ENCODE peak calls at places on chromosomes 11 and 22, in ten cellular contexts. One of them, this sample, is unnamed.

GRCh38 chr11:14058061-14058460 is 95.5 kb downstream of the SPON1 start:
- DNase-seq in ACHN: no peak
- DNase-seq in fibroblast of lung: no peak
- DNase-seq in DMS153: no peak
- DNase-seq in effector memory CD4-positive, alpha-beta T cell: no peak
- DNase-seq in CD8-positive, alpha-beta memory T cell: no peak
- DNase-seq in IMR-90: no peak
- DNase-seq in activated T-cell treated with anti-CD3 and anti-CD28 coated beads, Interleukin-2, amount 50 U/mL, for 1 hour: no peak
- DNase-seq in endodermal cell: no peak
- DNase-seq in iPS-NIHi11: no peak
- DNase-seq in this sample: no peak

GRCh38 chr11:117205211-117205818 is 6.1 kb downstream of the TAGLN start:
- DNase-seq in ACHN: no peak
- DNase-seq in fibroblast of lung: no peak
- DNase-seq in DMS153: no peak
- DNase-seq in effector memory CD4-positive, alpha-beta T cell: no peak
- DNase-seq in CD8-positive, alpha-beta memory T cell: no peak
- DNase-seq in IMR-90: no peak
- DNase-seq in activated T-cell treated with anti-CD3 and anti-CD28 coated beads, Interleukin-2, amount 50 U/mL, for 1 hour: no peak
- DNase-seq in endodermal cell: peak; percentile 58
- DNase-seq in iPS-NIHi11: no peak
- DNase-seq in this sample: no peak

GRCh38 chr11:2930705-2931415 is 1.6 kb upstream of the PHLDA2 start:
- DNase-seq in ACHN: peak; percentile 78
- DNase-seq in fibroblast of lung: peak; percentile 28
- DNase-seq in DMS153: peak; percentile 58
- DNase-seq in effector memory CD4-positive, alpha-beta T cell: no peak
- DNase-seq in CD8-positive, alpha-beta memory T cell: no peak
- DNase-seq in IMR-90: peak; percentile 23
- DNase-seq in activated T-cell treated with anti-CD3 and anti-CD28 coated beads, Interleukin-2, amount 50 U/mL, for 1 hour: peak; percentile 53
- DNase-seq in endodermal cell: peak; percentile 98
- DNase-seq in iPS-NIHi11: peak; percentile 93
- DNase-seq in this sample: peak; percentile 88

GRCh38 chr22:43540570-43540969 is 128.8 kb downstream of the MPPED1 start:
- DNase-seq in ACHN: no peak
- DNase-seq in fibroblast of lung: no peak
- DNase-seq in DMS153: no peak
- DNase-seq in effector memory CD4-positive, alpha-beta T cell: no peak
- DNase-seq in CD8-positive, alpha-beta memory T cell: no peak
- DNase-seq in IMR-90: no peak
- DNase-seq in activated T-cell treated with anti-CD3 and anti-CD28 coated beads, Interleukin-2, amount 50 U/mL, for 1 hour: no peak
- DNase-seq in endodermal cell: no peak
- DNase-seq in iPS-NIHi11: no peak
- DNase-seq in this sample: no peak

GRCh38 chr11:76663912-76664440 is 6.6 kb downstream of the LRRC32 start:
- DNase-seq in ACHN: no peak
- DNase-seq in fibroblast of lung: no peak
- DNase-seq in DMS153: no peak
- DNase-seq in effector memory CD4-positive, alpha-beta T cell: no peak
- DNase-seq in CD8-positive, alpha-beta memory T cell: no peak
- DNase-seq in IMR-90: no peak
- DNase-seq in activated T-cell treated with anti-CD3 and anti-CD28 coated beads, Interleukin-2, amount 50 U/mL, for 1 hour: no peak
- DNase-seq in endodermal cell: peak; percentile 32
- DNase-seq in iPS-NIHi11: no peak
- DNase-seq in this sample: no peak

GRCh38 chr11:13149991-13150390 is 127.6 kb upstream of the BMAL1 start:
- DNase-seq in ACHN: no peak
- DNase-seq in fibroblast of lung: no peak
- DNase-seq in DMS153: no peak
- DNase-seq in effector memory CD4-positive, alpha-beta T cell: no peak
- DNase-seq in CD8-positive, alpha-beta memory T cell: no peak
- DNase-seq in IMR-90: no peak
- DNase-seq in activated T-cell treated with anti-CD3 and anti-CD28 coated beads, Interleukin-2, amount 50 U/mL, for 1 hour: no peak
- DNase-seq in endodermal cell: no peak
- DNase-seq in iPS-NIHi11: no peak
- DNase-seq in this sample: no peak

GRCh38 chr11:33696931-33697638 is 3.5 kb downstream of the C11orf91 start:
- DNase-seq in ACHN: no peak
- DNase-seq in fibroblast of lung: no peak
- DNase-seq in DMS153: no peak
- DNase-seq in effector memory CD4-positive, alpha-beta T cell: no peak
- DNase-seq in CD8-positive, alpha-beta memory T cell: no peak
- DNase-seq in IMR-90: no peak
- DNase-seq in activated T-cell treated with anti-CD3 and anti-CD28 coated beads, Interleukin-2, amount 50 U/mL, for 1 hour: no peak
- DNase-seq in endodermal cell: no peak
- DNase-seq in iPS-NIHi11: no peak
- DNase-seq in this sample: no peak

GRCh38 chr11:32312865-32313403 is 122.4 kb downstream of the WT1 start:
- DNase-seq in ACHN: peak; percentile 63
- DNase-seq in fibroblast of lung: peak; percentile 76
- DNase-seq in DMS153: no peak
- DNase-seq in effector memory CD4-positive, alpha-beta T cell: no peak
- DNase-seq in CD8-positive, alpha-beta memory T cell: no peak
- DNase-seq in IMR-90: peak; percentile 52
- DNase-seq in activated T-cell treated with anti-CD3 and anti-CD28 coated beads, Interleukin-2, amount 50 U/mL, for 1 hour: no peak
- DNase-seq in endodermal cell: peak; percentile 85
- DNase-seq in iPS-NIHi11: peak; percentile 63
- DNase-seq in this sample: peak; percentile 67

GRCh38 chr11:130631119-130631518 is 182.7 kb downstream of the ADAMTS15 start:
- DNase-seq in ACHN: peak; percentile 88
- DNase-seq in fibroblast of lung: peak; percentile 86
- DNase-seq in DMS153: no peak
- DNase-seq in effector memory CD4-positive, alpha-beta T cell: no peak
- DNase-seq in CD8-positive, alpha-beta memory T cell: no peak
- DNase-seq in IMR-90: peak; percentile 95
- DNase-seq in activated T-cell treated with anti-CD3 and anti-CD28 coated beads, Interleukin-2, amount 50 U/mL, for 1 hour: no peak
- DNase-seq in endodermal cell: no peak
- DNase-seq in iPS-NIHi11: no peak
- DNase-seq in this sample: peak; percentile 61